ENCODE peak calls at places on chromosomes 13 and 19, in four cellular contexts. One of them, this sample, is unnamed.
A peak's percentile ranks its signal among the peaks of the same experiment; 100 is the strongest.

GRCh38 chr19:58460039-58460438 is 6.8 kb upstream of the ZNF324 start:
- DNase-seq in A549: no peak
- DNase-seq in ovary: no peak
- DNase-seq in stomach: no peak
- DNase-seq in this sample: no peak

GRCh38 chr19:10574462-10574861 is 5.7 kb upstream of the CDKN2D start:
- DNase-seq in A549: no peak
- DNase-seq in ovary: no peak
- DNase-seq in stomach: no peak
- DNase-seq in this sample: no peak

GRCh38 chr13:82791035-82791434 is 1091.2 kb downstream of the SLITRK1 start:
- DNase-seq in ovary: no peak
- DNase-seq in stomach: no peak
- DNase-seq in A549: no peak
- DNase-seq in this sample: no peak

GRCh38 chr19:6800991-6801396 is 28.5 kb downstream of the VAV1 start:
- DNase-seq in ovary: no peak
- DNase-seq in stomach: no peak
- DNase-seq in A549: peak; percentile 96
- DNase-seq in this sample: no peak

GRCh38 chr19:56917998-56918397 is 77.5 kb upstream of the PEG3 start:
- DNase-seq in ovary: no peak
- DNase-seq in A549: no peak
- DNase-seq in stomach: no peak
- DNase-seq in this sample: no peak

GRCh38 chr13:28679628-28680027 is 20.7 kb downstream of the POMP start:
- DNase-seq in A549: no peak
- DNase-seq in ovary: no peak
- DNase-seq in stomach: no peak
- DNase-seq in this sample: no peak

GRCh38 chr13:102977471-102977870 is 88.7 kb downstream of the SLC10A2 start:
- DNase-seq in stomach: no peak
- DNase-seq in A549: no peak
- DNase-seq in ovary: no peak
- DNase-seq in this sample: no peak

GRCh38 chr13:91652389-91652788 is 254.0 kb downstream of the GPC5 start:
- DNase-seq in ovary: no peak
- DNase-seq in A549: no peak
- DNase-seq in stomach: no peak
- DNase-seq in this sample: no peak

GRCh38 chr19:44988896-44989563 is 12.2 kb upstream of the RELB start:
- DNase-seq in A549: peak; percentile 75
- DNase-seq in ovary: peak; percentile 73
- DNase-seq in stomach: peak; percentile 74
- DNase-seq in this sample: peak; percentile 90

GRCh38 chr13:44759222-44759721 is 183.1 kb upstream of the TSC22D1 start:
- DNase-seq in A549: no peak
- DNase-seq in stomach: peak; percentile 41
- DNase-seq in ovary: no peak
- DNase-seq in this sample: no peak

GRCh38 chr13:97566907-97567306 is 132.9 kb downstream of the RAP2A start:
- DNase-seq in A549: no peak
- DNase-seq in ovary: no peak
- DNase-seq in stomach: no peak
- DNase-seq in this sample: no peak

GRCh38 chr19:35303357-35303915 is 11.5 kb downstream of the MAG start:
- DNase-seq in A549: no peak
- DNase-seq in ovary: no peak
- DNase-seq in stomach: no peak
- DNase-seq in this sample: no peak

GRCh38 chr13:43894438-43894837 is 14.7 kb downstream of the LACC1 start:
- DNase-seq in stomach: no peak
- DNase-seq in ovary: no peak
- DNase-seq in A549: no peak
- DNase-seq in this sample: no peak

GRCh38 chr19:57934820-57935665 is at the start of gene ZNF418:
- DNase-seq in A549: peak; percentile 89
- DNase-seq in stomach: peak; percentile 54
- DNase-seq in ovary: peak; percentile 57
- DNase-seq in this sample: no peak

GRCh38 chr19:43290568-43291359 is 21.4 kb upstream of the PSG9 start:
- DNase-seq in A549: peak; percentile 27
- DNase-seq in ovary: no peak
- DNase-seq in stomach: no peak
- DNase-seq in this sample: no peak

DNA sequence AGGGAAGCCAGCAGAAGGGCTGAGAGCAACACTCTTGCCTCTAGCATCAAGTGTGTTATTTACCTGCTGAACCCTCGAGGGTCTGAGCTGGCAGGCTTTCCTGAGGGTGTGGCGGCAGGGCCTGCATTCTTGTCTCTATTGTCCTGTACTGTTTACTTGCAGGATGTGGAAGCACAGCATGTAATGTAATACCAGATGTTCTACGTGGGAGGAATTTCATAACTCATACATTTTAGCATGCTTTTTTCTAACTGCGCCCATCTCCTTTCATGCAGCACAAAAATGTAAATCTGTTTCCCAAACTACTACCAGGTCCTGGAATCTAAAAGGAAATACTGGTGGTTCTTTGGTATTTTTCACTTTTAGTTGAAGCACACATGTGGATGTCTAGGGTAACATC is 153.1 kb downstream of the RGCC start:
- DNase-seq in A549: peak; percentile 68
- DNase-seq in stomach: peak; percentile 27
- DNase-seq in ovary: no peak
- DNase-seq in this sample: no peak
- TF ChIP-seq EP300 in A549: no peak
- TF ChIP-seq EP300 in stomach: no peak
- TF ChIP-seq EP300 in ovary: no peak
- TF ChIP-seq EP300 in this sample: no peak

DNA sequence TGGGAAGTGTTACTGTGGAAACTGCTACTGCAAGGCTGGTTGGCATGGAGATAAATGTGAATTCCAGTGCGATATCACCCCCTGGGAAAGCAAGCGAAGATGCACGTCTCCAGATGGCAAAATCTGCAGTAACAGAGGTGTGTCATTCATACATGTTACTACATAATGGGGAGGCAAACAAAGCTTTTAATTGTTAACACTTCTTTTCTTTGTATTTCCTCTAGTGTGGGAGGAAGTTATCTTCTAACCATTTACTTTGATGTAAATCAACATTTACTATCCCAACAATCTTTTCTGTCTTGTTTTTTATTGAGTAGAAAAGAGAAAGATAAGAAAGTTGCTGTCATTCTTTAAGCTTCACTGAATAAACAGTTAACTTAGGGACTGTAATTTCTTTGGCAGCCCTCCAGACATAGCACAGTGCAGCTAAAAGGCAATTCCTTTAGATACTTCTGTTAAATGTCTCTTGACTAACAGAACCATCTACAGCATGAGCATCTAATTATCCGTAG is 126.9 kb downstream of the ITGBL1 start:
- DNase-seq in stomach: no peak
- DNase-seq in ovary: no peak
- DNase-seq in A549: peak; percentile 53
- DNase-seq in this sample: no peak
- TF ChIP-seq EP300 in stomach: no peak
- TF ChIP-seq EP300 in ovary: no peak
- TF ChIP-seq EP300 in A549: no peak
- TF ChIP-seq EP300 in this sample: no peak

DNA sequence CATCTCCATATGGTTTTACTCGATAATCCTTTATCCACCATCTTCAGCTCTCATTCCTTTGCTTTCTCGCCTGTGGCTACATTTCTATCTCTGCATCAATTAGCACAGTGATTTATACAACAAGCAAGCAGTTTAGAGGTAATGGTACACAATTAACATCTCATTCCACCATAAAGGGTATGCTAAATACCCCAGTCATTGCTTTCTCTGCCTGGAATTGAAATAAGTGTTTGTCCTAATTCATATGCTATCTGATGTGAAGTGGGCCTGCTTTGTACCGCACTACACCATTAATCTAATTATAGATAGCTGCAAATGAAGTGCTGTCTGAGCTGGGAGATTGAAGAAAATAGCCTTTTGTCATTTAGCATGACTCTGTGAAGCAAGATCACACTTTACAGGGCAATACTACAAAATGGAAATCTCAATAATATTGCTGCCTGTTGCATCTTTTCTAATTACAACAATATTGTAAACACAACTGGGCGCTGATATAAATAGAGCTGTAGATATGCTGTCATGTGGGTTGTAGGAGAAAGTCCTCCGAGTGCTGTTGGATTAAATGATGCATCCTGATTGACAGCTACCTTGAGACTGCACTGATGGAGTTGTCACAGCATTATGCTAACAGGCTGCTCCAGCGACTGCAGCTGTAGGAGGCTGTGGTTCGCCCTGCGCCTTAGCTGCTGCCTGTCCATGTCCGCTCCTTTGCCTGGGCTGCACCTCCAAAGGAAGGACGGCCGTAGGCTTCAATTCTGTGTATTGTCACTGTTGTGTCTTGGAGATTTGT is 78.2 kb downstream of the GGACT start:
- DNase-seq in stomach: no peak
- DNase-seq in ovary: no peak
- DNase-seq in A549: no peak
- DNase-seq in this sample: no peak
- TF ChIP-seq EP300 in stomach: no peak
- TF ChIP-seq EP300 in ovary: no peak
- TF ChIP-seq EP300 in A549: no peak
- TF ChIP-seq EP300 in this sample: no peak

GRCh38 chr13:55553736-55554135 is 1587.0 kb upstream of the PRR20A start:
- DNase-seq in ovary: no peak
- DNase-seq in stomach: no peak
- DNase-seq in A549: no peak
- DNase-seq in this sample: no peak
- TF ChIP-seq EP300 in ovary: no peak
- TF ChIP-seq EP300 in stomach: no peak
- TF ChIP-seq EP300 in A549: no peak
- TF ChIP-seq EP300 in this sample: no peak

This sample was measured in suprapubic skin.